ENCODE peak calls at places on chromosomes 7 and 10, in nine cellular contexts. One of them, this sample, is unnamed.

GRCh38 chr7:454356-455109 is 65.1 kb downstream of the PDGFA start:
- DNase-seq in GM12865: no peak
- DNase-seq in fibroblast of the aortic adventitia: no peak
- DNase-seq in GM13977: no peak
- DNase-seq in cardiac muscle cell: no peak
- DNase-seq in WTC11: no peak
- DNase-seq in tibial artery: no peak
- DNase-seq in lower leg skin: no peak
- DNase-seq in nephron progenitor cell: no peak
- DNase-seq in this sample: no peak

GRCh38 chr7:100856871-100857282 is 4.4 kb downstream of the SLC12A9 start:
- DNase-seq in GM13977: no peak
- DNase-seq in lower leg skin: no peak
- DNase-seq in WTC11: no peak
- DNase-seq in fibroblast of the aortic adventitia: no peak
- DNase-seq in tibial artery: no peak
- DNase-seq in cardiac muscle cell: no peak
- DNase-seq in nephron progenitor cell: peak
- DNase-seq in GM12865: no peak
- DNase-seq in this sample: no peak

GRCh38 chr10:103545771-103546281 is 52.3 kb downstream of the NEURL1 start:
- DNase-seq in fibroblast of the aortic adventitia: no peak
- DNase-seq in cardiac muscle cell: no peak
- DNase-seq in tibial artery: peak
- DNase-seq in lower leg skin: peak
- DNase-seq in WTC11: no peak
- DNase-seq in nephron progenitor cell: no peak
- DNase-seq in GM12865: no peak
- DNase-seq in GM13977: no peak
- DNase-seq in this sample: no peak

GRCh38 chr7:130278892-130279690 is 12.4 kb downstream of the CPA2 start:
- DNase-seq in GM13977: no peak
- DNase-seq in GM12865: no peak
- DNase-seq in WTC11: no peak
- DNase-seq in cardiac muscle cell: no peak
- DNase-seq in tibial artery: no peak
- DNase-seq in lower leg skin: no peak
- DNase-seq in nephron progenitor cell: no peak
- DNase-seq in fibroblast of the aortic adventitia: peak
- DNase-seq in this sample: peak

GRCh38 chr10:130897815-130898214 is 413.7 kb downstream of the TCERG1L start:
- DNase-seq in GM12865: no peak
- DNase-seq in cardiac muscle cell: no peak
- DNase-seq in fibroblast of the aortic adventitia: no peak
- DNase-seq in nephron progenitor cell: no peak
- DNase-seq in tibial artery: no peak
- DNase-seq in lower leg skin: peak
- DNase-seq in GM13977: no peak
- DNase-seq in WTC11: no peak
- DNase-seq in this sample: no peak

GRCh38 chr10:110107887-110108286 is 99.5 kb upstream of the MXI1 start:
- DNase-seq in fibroblast of the aortic adventitia: no peak
- DNase-seq in GM12865: no peak
- DNase-seq in GM13977: no peak
- DNase-seq in lower leg skin: no peak
- DNase-seq in WTC11: no peak
- DNase-seq in tibial artery: no peak
- DNase-seq in nephron progenitor cell: no peak
- DNase-seq in cardiac muscle cell: no peak
- DNase-seq in this sample: no peak

GRCh38 chr10:130354976-130355795 is 219.0 kb downstream of the GLRX3 start:
- DNase-seq in cardiac muscle cell: no peak
- DNase-seq in tibial artery: peak
- DNase-seq in GM13977: no peak
- DNase-seq in GM12865: no peak
- DNase-seq in fibroblast of the aortic adventitia: no peak
- DNase-seq in WTC11: no peak
- DNase-seq in lower leg skin: peak
- DNase-seq in nephron progenitor cell: no peak
- DNase-seq in this sample: no peak

GRCh38 chr7:77887567-77887966 is 89.0 kb downstream of the PHTF2 start:
- DNase-seq in GM13977: no peak
- DNase-seq in GM12865: no peak
- DNase-seq in tibial artery: no peak
- DNase-seq in lower leg skin: no peak
- DNase-seq in WTC11: no peak
- DNase-seq in cardiac muscle cell: no peak
- DNase-seq in fibroblast of the aortic adventitia: peak
- DNase-seq in nephron progenitor cell: no peak
- DNase-seq in this sample: peak

GRCh38 chr10:97651773-97652172 is 11.3 kb downstream of the PI4K2A start:
- DNase-seq in fibroblast of the aortic adventitia: no peak
- DNase-seq in lower leg skin: no peak
- DNase-seq in nephron progenitor cell: no peak
- DNase-seq in tibial artery: no peak
- DNase-seq in GM12865: no peak
- DNase-seq in cardiac muscle cell: no peak
- DNase-seq in WTC11: no peak
- DNase-seq in GM13977: no peak
- DNase-seq in this sample: no peak

GRCh38 chr10:86862373-86862772 is 95.0 kb downstream of the MMRN2 start:
- DNase-seq in GM13977: no peak
- DNase-seq in GM12865: no peak
- DNase-seq in WTC11: no peak
- DNase-seq in lower leg skin: no peak
- DNase-seq in fibroblast of the aortic adventitia: no peak
- DNase-seq in nephron progenitor cell: no peak
- DNase-seq in tibial artery: no peak
- DNase-seq in cardiac muscle cell: no peak
- DNase-seq in this sample: no peak

GRCh38 chr10:17113889-17114288 is 15.7 kb downstream of the CUBN start:
- DNase-seq in nephron progenitor cell: no peak
- DNase-seq in tibial artery: no peak
- DNase-seq in fibroblast of the aortic adventitia: peak
- DNase-seq in GM13977: no peak
- DNase-seq in cardiac muscle cell: peak
- DNase-seq in lower leg skin: no peak
- DNase-seq in WTC11: no peak
- DNase-seq in GM12865: no peak
- DNase-seq in this sample: peak

DNA sequence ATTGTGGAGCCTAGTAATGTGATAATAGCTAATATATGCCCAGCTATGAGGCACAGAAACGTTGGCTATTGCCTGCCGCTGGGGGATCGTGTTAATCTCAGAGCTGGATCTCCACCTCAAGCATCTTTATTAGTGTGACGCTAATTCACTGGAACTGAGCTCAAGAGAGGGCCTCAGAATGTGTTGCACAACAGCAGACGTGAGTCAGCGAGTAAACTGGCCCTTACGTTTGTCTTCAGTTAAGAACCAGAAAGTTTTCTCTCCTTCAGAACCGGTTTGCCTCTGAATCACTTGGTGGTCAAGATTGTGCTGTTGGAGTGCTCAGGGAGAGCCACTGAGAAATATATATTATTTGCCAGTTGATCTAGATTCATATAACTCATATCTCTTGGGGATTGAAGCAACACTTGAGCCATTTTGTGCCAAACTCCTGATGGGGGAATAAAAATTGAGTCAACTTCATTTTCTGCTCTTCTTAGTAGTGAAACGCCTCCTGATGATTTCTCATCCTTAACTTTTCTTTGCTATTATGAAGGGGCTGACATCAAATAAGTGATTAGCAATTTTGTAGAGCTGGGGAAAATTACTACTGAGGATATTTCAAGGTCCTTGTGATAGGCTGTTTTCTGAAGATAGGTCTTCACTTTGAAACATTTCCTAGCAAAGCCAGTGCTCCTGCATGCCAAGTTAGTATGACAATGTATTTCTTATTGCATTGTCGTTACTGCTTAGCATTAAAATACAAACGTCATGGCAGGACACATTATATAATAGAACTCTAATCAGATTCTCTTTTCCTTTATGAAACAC is 22.3 kb downstream of the BZW2 start:
- DNase-seq in WTC11: no peak
- DNase-seq in cardiac muscle cell: no peak
- DNase-seq in tibial artery: peak
- DNase-seq in lower leg skin: peak
- DNase-seq in nephron progenitor cell: no peak
- DNase-seq in GM12865: no peak
- DNase-seq in GM13977: no peak
- DNase-seq in fibroblast of the aortic adventitia: peak
- DNase-seq in this sample: peak
- TF ChIP-seq CTCF in WTC11: no peak
- TF ChIP-seq CTCF in cardiac muscle cell: no peak
- TF ChIP-seq CTCF in tibial artery: no peak
- TF ChIP-seq CTCF in lower leg skin: no peak
- TF ChIP-seq CTCF in nephron progenitor cell: no peak
- TF ChIP-seq CTCF in GM12865: no peak
- TF ChIP-seq CTCF in GM13977: no peak
- TF ChIP-seq CTCF in fibroblast of the aortic adventitia: peak
- TF ChIP-seq CTCF in this sample: peak

DNA sequence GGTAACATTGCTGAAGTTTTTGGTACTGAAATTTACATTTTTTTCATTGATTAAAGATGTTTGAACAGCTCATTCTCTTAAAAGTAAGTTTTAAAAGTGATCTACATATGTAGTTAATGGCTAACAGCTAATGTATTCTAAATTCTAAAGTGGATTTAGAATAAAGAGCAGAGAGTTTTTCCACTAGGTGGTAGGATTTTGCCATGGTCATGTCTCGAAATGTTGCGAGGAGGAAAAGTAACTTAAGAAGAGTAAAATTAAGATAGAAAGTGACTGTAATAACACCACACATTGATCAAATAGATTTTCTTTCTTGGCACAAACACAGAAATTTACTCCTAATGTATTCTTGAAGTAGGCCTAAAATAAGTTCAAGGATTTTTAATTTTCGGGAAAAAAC is 19.8 kb downstream of the LSMEM1 start:
- DNase-seq in GM12865: no peak
- DNase-seq in GM13977: no peak
- DNase-seq in fibroblast of the aortic adventitia: peak
- DNase-seq in lower leg skin: no peak
- DNase-seq in tibial artery: no peak
- DNase-seq in WTC11: no peak
- DNase-seq in cardiac muscle cell: no peak
- DNase-seq in nephron progenitor cell: no peak
- DNase-seq in this sample: peak
- TF ChIP-seq CTCF in GM12865: no peak
- TF ChIP-seq CTCF in GM13977: no peak
- TF ChIP-seq CTCF in fibroblast of the aortic adventitia: peak
- TF ChIP-seq CTCF in lower leg skin: no peak
- TF ChIP-seq CTCF in tibial artery: no peak
- TF ChIP-seq CTCF in WTC11: no peak
- TF ChIP-seq CTCF in cardiac muscle cell: peak
- TF ChIP-seq CTCF in nephron progenitor cell: no peak
- TF ChIP-seq CTCF in this sample: peak

GRCh38 chr7:51064688-51065087 is 251.9 kb downstream of the COBL start:
- DNase-seq in nephron progenitor cell: no peak
- DNase-seq in GM12865: no peak
- DNase-seq in fibroblast of the aortic adventitia: no peak
- DNase-seq in lower leg skin: no peak
- DNase-seq in tibial artery: no peak
- DNase-seq in cardiac muscle cell: no peak
- DNase-seq in GM13977: no peak
- DNase-seq in WTC11: no peak
- DNase-seq in this sample: no peak

GRCh38 chr7:51065766-51066165 is 250.8 kb downstream of the COBL start:
- DNase-seq in nephron progenitor cell: no peak
- DNase-seq in GM13977: no peak
- DNase-seq in WTC11: no peak
- DNase-seq in GM12865: no peak
- DNase-seq in cardiac muscle cell: no peak
- DNase-seq in lower leg skin: peak
- DNase-seq in tibial artery: no peak
- DNase-seq in fibroblast of the aortic adventitia: no peak
- DNase-seq in this sample: no peak

GRCh38 chr7:51059493-51059892 is 257.1 kb downstream of the COBL start:
- DNase-seq in nephron progenitor cell: no peak
- DNase-seq in GM13977: no peak
- DNase-seq in fibroblast of the aortic adventitia: no peak
- DNase-seq in GM12865: no peak
- DNase-seq in WTC11: no peak
- DNase-seq in tibial artery: no peak
- DNase-seq in lower leg skin: no peak
- DNase-seq in cardiac muscle cell: no peak
- DNase-seq in this sample: no peak

GRCh38 chr7:51060536-51060935 is 256.1 kb downstream of the COBL start:
- DNase-seq in GM12865: peak
- DNase-seq in fibroblast of the aortic adventitia: no peak
- DNase-seq in WTC11: no peak
- DNase-seq in tibial artery: no peak
- DNase-seq in cardiac muscle cell: no peak
- DNase-seq in lower leg skin: no peak
- DNase-seq in nephron progenitor cell: no peak
- DNase-seq in GM13977: no peak
- DNase-seq in this sample: no peak

GRCh38 chr7:51062222-51062987 is 254.2 kb downstream of the COBL start:
- DNase-seq in nephron progenitor cell: no peak
- DNase-seq in GM13977: no peak
- DNase-seq in GM12865: no peak
- DNase-seq in WTC11: no peak
- DNase-seq in lower leg skin: peak
- DNase-seq in tibial artery: no peak
- DNase-seq in cardiac muscle cell: peak
- DNase-seq in fibroblast of the aortic adventitia: no peak
- DNase-seq in this sample: no peak
- TF ChIP-seq CTCF in nephron progenitor cell: no peak
- TF ChIP-seq CTCF in GM13977: no peak
- TF ChIP-seq CTCF in GM12865: no peak
- TF ChIP-seq CTCF in WTC11: no peak
- TF ChIP-seq CTCF in lower leg skin: no peak
- TF ChIP-seq CTCF in tibial artery: no peak
- TF ChIP-seq CTCF in cardiac muscle cell: no peak
- TF ChIP-seq CTCF in fibroblast of the aortic adventitia: no peak
- TF ChIP-seq CTCF in this sample: no peak

DNA sequence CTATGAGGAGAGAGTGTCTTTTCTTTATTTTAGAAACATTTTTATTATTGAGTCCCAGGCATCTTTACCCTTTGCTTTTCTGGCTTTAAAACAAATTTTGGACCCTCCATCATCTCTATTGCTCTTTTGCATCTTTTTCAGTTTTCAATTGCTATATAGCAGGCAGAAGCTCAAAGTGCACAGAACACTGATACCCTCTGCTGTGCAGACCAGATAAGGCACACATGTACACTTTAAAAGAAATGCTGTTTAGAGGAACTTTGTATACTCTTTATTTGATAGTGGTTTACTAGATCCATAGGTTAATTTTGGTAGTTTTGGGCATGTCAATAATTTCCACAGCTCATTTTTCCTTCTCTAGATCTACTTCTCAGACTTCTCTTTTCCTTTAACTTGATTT is 324.2 kb downstream of the SH2D4B start:
- DNase-seq in cardiac muscle cell: no peak
- DNase-seq in WTC11: no peak
- DNase-seq in GM13977: no peak
- DNase-seq in nephron progenitor cell: no peak
- DNase-seq in tibial artery: no peak
- DNase-seq in fibroblast of the aortic adventitia: no peak
- DNase-seq in lower leg skin: no peak
- DNase-seq in GM12865: no peak
- DNase-seq in this sample: no peak
- TF ChIP-seq CTCF in cardiac muscle cell: no peak
- TF ChIP-seq CTCF in WTC11: no peak
- TF ChIP-seq CTCF in GM13977: peak
- TF ChIP-seq CTCF in nephron progenitor cell: no peak
- TF ChIP-seq CTCF in tibial artery: no peak
- TF ChIP-seq CTCF in fibroblast of the aortic adventitia: no peak
- TF ChIP-seq CTCF in lower leg skin: no peak
- TF ChIP-seq CTCF in GM12865: peak
- TF ChIP-seq CTCF in this sample: no peak

This sample was measured in fibroblast of pulmonary artery.